ENCODE peak calls at places on chromosomes 4 and X, in five cellular contexts. W is DMS79 treated with DMSO at 0.1 percent for 48 hours, M is T-helper 2 cell, K is mucosa of gallbladder, R is glutamatergic neuron. Z is an unnamed sample.
A peak's percentile ranks its signal among the peaks of the same experiment; 100 is the strongest.

GRCh38 chr4:24974252-24974580 is 56.5 kb downstream of the LGI2 start:
- DNase-seq in K (no peak), R (no peak), W (peak; percentile 35), M (no peak), Z (no peak)

GRCh38 chrX:15241258-15241657 is 28.6 kb downstream of the ASB9 start:
- DNase-seq in K (no peak), R (no peak), M (no peak), W (no peak), Z (no peak)

GRCh38 chrX:31609130-31609529 is 537.3 kb upstream of the FTHL17 start:
- DNase-seq in K (no peak), R (no peak), M (no peak), W (no peak), Z (no peak)

GRCh38 chr4:122293374-122294365 is 85.1 kb upstream of the ADAD1 start:
- DNase-seq in W (no peak), K (peak; percentile 23), M (no peak), R (peak; percentile 67), Z (no peak)

GRCh38 chrX:153708415-153708814 is 15.8 kb downstream of the BCAP31 start:
- DNase-seq in W (no peak), K (peak; percentile 79), M (no peak), R (peak; percentile 78), Z (no peak)

GRCh38 chr4:40525811-40526598 is 103.7 kb downstream of the RBM47 start:
- DNase-seq in M (no peak), R (no peak), K (peak; percentile 50), W (no peak), Z (no peak)

GRCh38 chr4:182555997-182556418 is 312.8 kb downstream of the TENM3 start:
- DNase-seq in W (peak; percentile 86), K (no peak), M (no peak), R (no peak), Z (no peak)

GRCh38 chr4:10093801-10094552 is 22.6 kb downstream of the WDR1 start:
- DNase-seq in W (no peak), M (no peak), R (no peak), K (peak; percentile 65), Z (no peak)

GRCh38 chr4:155854597-155855226 is 11.4 kb downstream of the ASIC5 start:
- DNase-seq in W (no peak), R (no peak), K (no peak), M (no peak), Z (no peak)

Z was measured in CD8-positive, alpha-beta T cell.